ENCODE peak calls at places on chromosomes 6 and 20, in eight cellular contexts. X is uterus; M is HCT116; Y is neural progenitor cell; D is heart right ventricle; F is GM23248; J is naive thymus-derived CD4-positive, alpha-beta T cell; B is ovary. W is an unnamed sample.

GRCh38 chr6:2141644-2142290 is 103.6 kb downstream of the GMDS start:
- DNase-seq in X (no peak), M (no peak), Y (no peak), D (no peak), F (no peak), J (no peak), B (no peak), W (no peak)

GRCh38 chr6:146850238-146850896 is 251.6 kb downstream of the ADGB start:
- DNase-seq in X (no peak), M (no peak), Y (no peak), D (no peak), F (peak; percentile 83), J (no peak), B (no peak), W (no peak)

GRCh38 chr6:5749016-5749665 is 257.6 kb downstream of the NRN1 start:
- DNase-seq in X (no peak), M (no peak), Y (no peak), D (no peak), F (no peak), J (no peak), B (no peak), W (no peak)

GRCh38 chr6:26536571-26537159 is 1.5 kb upstream of the HMGN4 start:
- DNase-seq in X (peak; percentile 72), M (no peak), Y (peak; percentile 58), D (no peak), F (peak; percentile 72), J (peak; percentile 39), B (peak; percentile 67), W (no peak)

GRCh38 chr20:52105573-52106422 is 85.8 kb downstream of the ZFP64 start:
- DNase-seq in X (no peak), M (no peak), Y (peak; percentile 88), D (no peak), F (peak; percentile 55), J (no peak), B (no peak), W (no peak)

GRCh38 chr6:118581489-118581959 is 33.4 kb downstream of the PLN start:
- DNase-seq in X (no peak), M (no peak), Y (no peak), D (no peak), F (peak; percentile 81), J (no peak), B (no peak), W (no peak)

GRCh38 chr6:50699086-50699886 is 14.0 kb upstream of the TFAP2D start:
- DNase-seq in X (no peak), M (no peak), Y (peak; percentile 69), D (no peak), F (peak; percentile 17), J (no peak), B (no peak), W (no peak)

GRCh38 chr6:63553208-63553607 is 19.1 kb upstream of the LOC128125822 start:
- DNase-seq in X (no peak), M (no peak), Y (no peak), D (no peak), F (no peak), J (no peak), B (no peak), W (no peak)

GRCh38 chr20:62227977-62228958 is 8.2 kb upstream of the HRH3 start:
- DNase-seq in X (no peak), M (no peak), Y (peak; percentile 44), D (no peak), F (no peak), J (no peak), B (no peak), W (no peak)

GRCh38 chr6:67680297-67680932 is 954.7 kb upstream of the ADGRB3 start:
- DNase-seq in X (no peak), M (no peak), Y (no peak), D (no peak), F (no peak), J (no peak), B (no peak), W (no peak)

GRCh38 chr6:44237021-44237812 is 9.7 kb upstream of the HSP90AB1 start:
- DNase-seq in X (peak; percentile 95), M (peak; percentile 86), Y (peak; percentile 79), D (peak; percentile 91), F (peak; percentile 100), J (no peak), B (peak; percentile 92), W (no peak)

GRCh38 chr20:48002517-48002970 is 217.3 kb upstream of the SULF2 start:
- DNase-seq in X (no peak), M (no peak), Y (no peak), D (no peak), F (no peak), J (no peak), B (no peak), W (no peak)

GRCh38 chr20:62603021-62603906 is 39.0 kb upstream of the SLCO4A1 start:
- DNase-seq in X (peak; percentile 64), M (no peak), Y (no peak), D (peak; percentile 61), F (peak; percentile 51), J (peak; percentile 19), B (peak; percentile 28), W (peak; percentile 72)

GRCh38 chr20:10131612-10132345 is 86.9 kb upstream of the SNAP25 start:
- DNase-seq in X (peak; percentile 25), M (no peak), Y (peak; percentile 20), D (peak; percentile 63), F (peak; percentile 69), J (no peak), B (peak; percentile 73), W (no peak)

GRCh38 chr6:25478973-25479372 is 173.0 kb upstream of the SCGN start:
- DNase-seq in X (no peak), M (no peak), Y (no peak), D (no peak), F (no peak), J (no peak), B (no peak), W (no peak)

GRCh38 chr20:41359541-41360011 is 7.0 kb downstream of the EMILIN3 start:
- DNase-seq in X (no peak), M (no peak), Y (no peak), D (no peak), F (no peak), J (no peak), B (no peak), W (no peak)

GRCh38 chr6:34546551-34547321 is 9.4 kb downstream of the SPDEF start:
- DNase-seq in X (peak; percentile 57), M (no peak), Y (no peak), D (peak; percentile 21), F (peak; percentile 23), J (no peak), B (peak; percentile 45), W (no peak)

GRCh38 chr6:40719671-40720374 is 132.7 kb upstream of the LRFN2 start:
- DNase-seq in X (no peak), M (no peak), Y (peak; percentile 49), D (no peak), F (peak; percentile 60), J (no peak), B (no peak), W (no peak)

GRCh38 chr20:50187403-50188051 is 3.1 kb upstream of the CEBPB start:
- DNase-seq in X (peak; percentile 77), M (no peak), Y (no peak), D (no peak), F (peak; percentile 61), J (no peak), B (peak; percentile 77), W (no peak)

GRCh38 chr6:52724406-52725121 is 38.7 kb downstream of the GSTA2 start:
- DNase-seq in X (no peak), M (peak; percentile 63), Y (peak; percentile 67), D (peak; percentile 38), F (peak; percentile 88), J (peak; percentile 32), B (peak; percentile 29), W (peak; percentile 8)
- H3K4me1 ChIP-seq in X (no peaks in the 10 kb centered on the region), M (no peaks in the 10 kb centered on the region), Y (peaks cover 15% of the 10 kb centered on the region), D (no peaks in the 10 kb centered on the region), F (peaks cover 35% of the 10 kb centered on the region), J (no peaks in the 10 kb centered on the region), B (no peaks in the 10 kb centered on the region), W (no peaks in the 10 kb centered on the region)

DNA sequence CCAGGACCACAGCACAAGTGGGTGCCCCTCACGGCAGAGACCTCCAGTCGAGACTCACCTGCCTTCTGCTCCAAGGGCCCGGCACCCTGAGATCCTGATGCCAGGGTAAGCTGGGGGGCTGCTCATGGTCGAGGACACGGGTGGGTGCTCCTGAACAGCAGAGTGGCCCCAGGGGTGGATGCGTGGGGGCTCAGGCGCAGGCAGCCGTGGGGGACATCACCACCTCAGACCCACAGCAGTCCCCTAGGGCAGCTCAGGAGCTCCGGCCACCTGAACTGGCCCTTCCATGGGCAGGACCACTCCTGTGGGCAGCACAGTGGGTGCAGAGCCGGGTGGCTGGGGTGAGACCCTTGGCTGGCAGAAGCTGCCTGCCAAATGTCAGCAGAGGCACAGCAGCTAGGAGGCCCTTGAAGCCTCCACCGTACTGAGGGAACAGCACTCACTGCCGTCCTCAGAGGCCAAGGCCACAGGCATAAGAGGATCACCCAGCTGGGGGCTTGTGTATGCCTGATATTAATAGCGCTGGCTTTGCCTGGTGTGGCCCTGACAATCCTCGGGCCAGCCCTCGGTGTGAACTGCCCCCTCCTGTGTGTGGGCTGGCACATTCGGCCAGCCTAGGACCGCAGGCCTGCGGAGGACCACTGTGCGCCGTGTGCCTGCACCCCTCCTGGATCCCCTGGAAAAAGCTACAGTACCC is 5.4 kb downstream of the UCKL1 start:
- DNase-seq in X (no peak), M (no peak), Y (no peak), D (no peak), F (no peak), J (no peak), B (no peak), W (no peak)
- H3K4me1 ChIP-seq in X (peaks cover 13% of the 10 kb centered on the region), M (peaks cover 14% of the 10 kb centered on the region), Y (peaks cover 18% of the 10 kb centered on the region), D (peaks cover 89% of the 10 kb centered on the region), F (peaks cover 23% of the 10 kb centered on the region), J (peaks cover 37% of the 10 kb centered on the region), B (peaks cover 40% of the 10 kb centered on the region), W (peaks cover 60% of the 10 kb centered on the region)

GRCh38 chr20:57403216-57403615 is 12.0 kb downstream of the RBM38 start:
- DNase-seq in X (no peak), M (no peak), Y (no peak), D (no peak), F (no peak), J (no peak), B (no peak), W (no peak)
- H3K4me1 ChIP-seq in X (no peaks in the 10 kb centered on the region), M (no peaks in the 10 kb centered on the region), Y (peaks cover 17% of the 10 kb centered on the region), D (peaks cover 54% of the 10 kb centered on the region), F (no peaks in the 10 kb centered on the region), J (peaks cover 68% of the 10 kb centered on the region), B (peaks cover 21% of the 10 kb centered on the region), W (peaks cover 72% of the 10 kb centered on the region)

GRCh38 chr20:8162610-8163009 is 30.5 kb downstream of the PLCB1 start:
- DNase-seq in X (no peak), M (no peak), Y (no peak), D (no peak), F (no peak), J (no peak), B (no peak), W (no peak)

GRCh38 chr20:8166730-8167129 is 34.7 kb downstream of the PLCB1 start:
- DNase-seq in X (no peak), M (no peak), Y (no peak), D (no peak), F (no peak), J (no peak), B (no peak), W (no peak)

GRCh38 chr20:8161262-8162071 is 29.4 kb downstream of the PLCB1 start:
- DNase-seq in X (no peak), M (no peak), Y (no peak), D (peak; percentile 9), F (peak; percentile 77), J (no peak), B (no peak), W (no peak)

GRCh38 chr20:8168785-8169288 is 36.8 kb downstream of the PLCB1 start:
- DNase-seq in X (no peak), M (no peak), Y (no peak), D (no peak), F (no peak), J (no peak), B (no peak), W (no peak)

GRCh38 chr20:8163543-8163942 is 31.5 kb downstream of the PLCB1 start:
- DNase-seq in X (no peak), M (no peak), Y (no peak), D (no peak), F (no peak), J (no peak), B (no peak), W (no peak)
- H3K4me1 ChIP-seq in X (no peaks in the 10 kb centered on the region), M (no peaks in the 10 kb centered on the region), Y (no peaks in the 10 kb centered on the region), D (no peaks in the 10 kb centered on the region), F (peaks cover 17% of the 10 kb centered on the region), J (no peaks in the 10 kb centered on the region), B (no peaks in the 10 kb centered on the region), W (peaks cover 16% of the 10 kb centered on the region)

W was measured in CD4-positive, alpha-beta memory T cell.